ENCODE peak calls at places on chromosomes 16 and 17, in five cellular contexts. R is PC-3, K is MM.1S, Y is heart left ventricle, V is fibroblast of lung. F is an unnamed sample.

GRCh38 chr17:71142333-71142732 is 973.0 kb downstream of the KCNJ2 start:
- DNase-seq in R (no peak), K (no peak), Y (no peak), V (peak; percentile 21), F (no peak)

GRCh38 chr17:20263595-20263994 is 203.7 kb downstream of the LGALS9B start:
- DNase-seq in R (no peak), K (no peak), Y (no peak), V (peak; percentile 48), F (no peak)

GRCh38 chr16:88325976-88326375 is 56.8 kb upstream of the ZNF469 start:
- DNase-seq in R (no peak), K (no peak), Y (no peak), V (no peak), F (no peak)

GRCh38 chr17:518047-518735 is 165.6 kb upstream of the RPH3AL start:
- DNase-seq in R (no peak), K (no peak), Y (no peak), V (no peak), F (no peak)

GRCh38 chr17:17808706-17809432 is 27.9 kb downstream of the SREBF1 start:
- DNase-seq in R (no peak), K (peak; percentile 81), Y (no peak), V (peak; percentile 58), F (no peak)

GRCh38 chr16:3879887-3880564 is 487 bp downstream of the CREBBP start:
- DNase-seq in R (peak; percentile 47), K (peak; percentile 56), Y (peak; percentile 82), V (peak; percentile 58), F (peak; percentile 76)

GRCh38 chr17:77479817-77480508 is 339.2 kb downstream of the SEC14L1 start:
- DNase-seq in R (no peak), K (peak; percentile 4), Y (no peak), V (peak; percentile 56), F (peak; percentile 82)

GRCh38 chr17:8985054-8985701 is 19.7 kb upstream of the PIK3R5 start:
- DNase-seq in R (no peak), K (no peak), Y (no peak), V (no peak), F (no peak)

GRCh38 chr16:85842848-85843247 is 43.4 kb downstream of the COX4I1 start:
- DNase-seq in R (no peak), K (no peak), Y (no peak), V (no peak), F (no peak)

GRCh38 chr16:4316732-4317461 is 1.0 kb downstream of the GLIS2 start:
- DNase-seq in R (peak; percentile 57), K (no peak), Y (peak; percentile 67), V (peak; percentile 40), F (peak; percentile 43)

GRCh38 chr17:45270828-45271418 is 9.0 kb upstream of the SPATA32 start:
- DNase-seq in R (peak; percentile 31), K (peak; percentile 18), Y (no peak), V (no peak), F (no peak)

GRCh38 chr17:31085563-31085962 is 9.2 kb upstream of the NF1 start:
- DNase-seq in R (peak; percentile 2), K (no peak), Y (no peak), V (peak; percentile 75), F (no peak)

GRCh38 chr16:56300901-56301351 is 109.6 kb downstream of the GNAO1 start:
- DNase-seq in R (no peak), K (no peak), Y (no peak), V (peak; percentile 6), F (peak; percentile 92)

GRCh38 chr16:57169327-57169726 is 16.5 kb downstream of the PSME3IP1 start:
- DNase-seq in R (no peak), K (no peak), Y (no peak), V (no peak), F (no peak)

GRCh38 chr17:7294614-7295153 is at the start of gene YBX2:
- DNase-seq in R (peak; percentile 49), K (peak; percentile 58), Y (peak; percentile 85), V (no peak), F (no peak)

GRCh38 chr17:60491771-60492170 is 34.3 kb downstream of the APPBP2 start:
- DNase-seq in R (no peak), K (no peak), Y (no peak), V (no peak), F (no peak)
- H3K9me3 ChIP-seq in R (peaks cover 18% of the 10 kb centered on the region), K (no peaks in the 10 kb centered on the region), Y (no peaks in the 10 kb centered on the region), V (no peaks in the 10 kb centered on the region), F (peaks cover 18% of the 10 kb centered on the region)

GRCh38 chr16:17302620-17303019 is 168.1 kb downstream of the XYLT1 start:
- DNase-seq in R (no peak), K (no peak), Y (no peak), V (no peak), F (no peak)

GRCh38 chr16:17302213-17302612 is 168.5 kb downstream of the XYLT1 start:
- DNase-seq in R (no peak), K (no peak), Y (no peak), V (no peak), F (no peak)

GRCh38 chr16:17301593-17302135 is 169.1 kb downstream of the XYLT1 start:
- DNase-seq in R (no peak), K (peak; percentile 38), Y (no peak), V (no peak), F (no peak)

GRCh38 chr16:17299790-17300189 is 171.0 kb downstream of the XYLT1 start:
- DNase-seq in R (no peak), K (no peak), Y (no peak), V (no peak), F (no peak)

DNA sequence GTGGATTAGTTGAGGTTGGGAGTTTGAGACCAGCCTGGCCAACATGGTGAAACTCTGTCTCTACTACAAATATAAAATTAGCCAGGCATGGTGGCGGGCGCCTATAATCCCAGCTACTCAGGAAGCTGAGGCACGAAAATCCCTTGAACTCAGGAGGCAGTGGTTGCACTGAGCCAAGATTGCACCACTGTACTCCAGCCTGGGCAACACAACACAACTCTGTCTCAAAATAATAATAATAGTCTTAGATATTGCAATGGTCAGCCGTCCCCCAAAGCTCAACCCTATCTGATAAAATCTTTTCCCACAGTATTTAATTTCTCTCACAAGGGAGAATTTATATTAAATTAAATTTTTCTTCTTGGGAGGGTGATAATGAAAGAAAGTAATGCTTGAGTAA is 169.6 kb downstream of the XYLT1 start:
- DNase-seq in R (no peak), K (no peak), Y (no peak), V (no peak), F (no peak)
- H3K4me3 ChIP-seq in R (no peak overlapping the region), K (no peak overlapping the region), Y (no peak overlapping the region), V (no peak overlapping the region), F (no peak overlapping the region)

GRCh38 chr17:82949984-82950383 is 110.2 kb upstream of the ZNF750 start:
- DNase-seq in R (no peak), K (no peak), Y (no peak), V (no peak), F (no peak)

GRCh38 chr17:82948957-82949356 is 109.1 kb upstream of the ZNF750 start:
- DNase-seq in R (no peak), K (no peak), Y (no peak), V (no peak), F (no peak)

GRCh38 chr17:82947051-82947991 is 107.5 kb upstream of the ZNF750 start:
- DNase-seq in R (no peak), K (no peak), Y (no peak), V (no peak), F (no peak)

GRCh38 chr17:82949361-82949760 is 109.5 kb upstream of the ZNF750 start:
- DNase-seq in R (no peak), K (no peak), Y (no peak), V (no peak), F (no peak)

DNA sequence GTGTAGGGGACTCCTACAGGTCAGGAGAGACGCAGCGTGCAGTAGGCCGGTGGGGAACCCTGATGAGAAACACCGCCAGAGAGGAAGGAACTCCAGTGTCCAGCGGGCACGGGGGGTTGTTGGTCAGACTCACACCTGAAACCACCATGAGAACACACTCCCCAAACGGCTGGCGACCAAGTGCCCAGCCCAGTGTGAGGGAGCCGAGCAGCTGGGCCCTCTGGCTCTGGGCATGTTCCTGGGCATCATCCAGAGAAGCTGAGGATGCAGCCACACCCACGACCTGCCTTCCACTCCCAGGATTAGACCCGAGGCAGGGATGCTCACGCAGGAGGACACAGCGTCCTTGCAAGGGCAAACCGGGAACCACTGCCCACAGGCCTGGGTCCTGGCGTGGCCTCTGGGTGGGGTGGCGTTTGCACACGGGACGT is 108.3 kb upstream of the ZNF750 start:
- DNase-seq in R (no peak), K (no peak), Y (no peak), V (no peak), F (peak; percentile 47)
- H3K9me3 ChIP-seq in R (no peaks in the 10 kb centered on the region), K (no peaks in the 10 kb centered on the region), Y (peaks cover 26% of the 10 kb centered on the region), V (no peaks in the 10 kb centered on the region), F (peaks cover 34% of the 10 kb centered on the region)

DNA sequence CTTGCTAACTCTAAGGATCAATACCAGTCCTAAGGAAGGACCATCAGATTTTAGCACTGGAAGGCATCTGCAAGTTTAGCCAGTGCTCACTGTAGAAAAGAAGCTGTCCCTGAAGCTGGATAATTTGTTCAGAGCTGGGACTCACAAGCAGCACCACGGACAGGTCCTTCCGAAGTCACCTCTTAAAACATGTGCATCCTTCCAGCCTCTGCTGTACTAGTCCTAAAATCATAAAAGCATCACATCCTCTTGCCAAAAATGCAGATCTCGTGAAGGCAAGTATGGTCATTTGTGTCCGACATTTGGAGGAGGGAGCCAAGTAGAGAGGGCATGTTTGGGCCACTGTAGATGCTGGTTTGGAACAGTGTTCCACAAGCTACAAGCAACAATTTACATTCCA is 506.9 kb downstream of the RBFOX1 start:
- DNase-seq in R (no peak), K (no peak), Y (no peak), V (no peak), F (no peak)
- H3K4me3 ChIP-seq in R (no peak overlapping the region), K (no peak overlapping the region), Y (no peak overlapping the region), V (no peak overlapping the region), F (no peak overlapping the region)

F was measured in SJSA1.